ENCODE peak calls at places on chromosomes 11 and 22, in six cellular contexts. M, G, A, S, W and H are unnamed samples.

GRCh38 chr11:132177106-132177505 is 806.7 kb downstream of the NTM start:
- DNase-seq in M (no peak), W (no peak), A (no peak), G (no peak), S (no peak), H (no peak)

GRCh38 chr11:69799582-69799981 is 19.6 kb downstream of the FGF3 start:
- DNase-seq in G (no peak), W (peak), A (peak), M (no peak), S (no peak), H (no peak)

GRCh38 chr11:75425422-75425821 is 7.6 kb downstream of the KLHL35 start:
- DNase-seq in A (peak), G (no peak), W (no peak), M (no peak), S (no peak), H (no peak)

GRCh38 chr11:59954219-59954847 is 9.5 kb upstream of the OOSP4A start:
- DNase-seq in A (no peak), M (no peak), S (no peak), G (no peak), W (no peak), H (no peak)

GRCh38 chr11:35242843-35243242 is 103.9 kb downstream of the CD44 start:
- DNase-seq in M (no peak), G (no peak), S (no peak), W (no peak), A (no peak), H (no peak)

GRCh38 chr11:67315325-67315909 is 12.1 kb downstream of the SSH3 start:
- DNase-seq in G (no peak), S (no peak), W (no peak), M (no peak), A (peak), H (no peak)

GRCh38 chr11:81070948-81071347 is 1630.1 kb upstream of the TENM4 start:
- DNase-seq in W (no peak), G (no peak), M (no peak), S (no peak), A (no peak), H (peak)

GRCh38 chr11:120172054-120172881 is 34.4 kb upstream of the TRIM29 start:
- DNase-seq in G (peak), W (peak), M (peak), S (peak), A (peak), H (peak)

GRCh38 chr11:128394436-128395089 is 192.8 kb downstream of the ETS1 start:
- DNase-seq in W (no peak), G (no peak), S (no peak), M (no peak), A (no peak), H (no peak)

GRCh38 chr11:15971215-15971546 is 385.2 kb downstream of the SOX6 start:
- DNase-seq in G (no peak), M (no peak), S (no peak), A (no peak), W (no peak), H (no peak)

GRCh38 chr11:44564653-44565007 is 833 bp upstream of the CD82 start:
- DNase-seq in M (peak), W (no peak), S (peak), G (no peak), A (peak), H (no peak)

GRCh38 chr11:86535773-86536172 is 136.6 kb downstream of the ME3 start:
- DNase-seq in A (no peak), G (no peak), M (no peak), W (no peak), S (no peak), H (no peak)

GRCh38 chr11:747176-748006 is at the start of gene TALDO1:
- DNase-seq in A (peak), G (no peak), W (peak), S (peak), M (peak), H (peak)

GRCh38 chr22:43262990-43263644 is 76.2 kb upstream of the TTLL12 start:
- DNase-seq in A (peak), W (no peak), G (no peak), S (no peak), M (peak), H (peak)

GRCh38 chr11:78469905-78470304 is 52.3 kb upstream of the GAB2 start:
- DNase-seq in W (no peak), G (no peak), S (no peak), M (no peak), A (no peak), H (no peak)

GRCh38 chr11:93820085-93820710 is 30.2 kb downstream of the VSTM5 start:
- DNase-seq in S (no peak), G (no peak), W (no peak), M (no peak), A (no peak), H (no peak)

GRCh38 chr11:44816761-44817160 is 90.0 kb downstream of the TSPAN18 start:
- DNase-seq in W (no peak), A (no peak), G (no peak), S (no peak), M (no peak), H (no peak)

GRCh38 chr22:22691716-22692701 is 47.6 kb downstream of the GGTLC2 start:
- DNase-seq in W (no peak), S (no peak), A (no peak), M (no peak), G (no peak), H (no peak)

DNA sequence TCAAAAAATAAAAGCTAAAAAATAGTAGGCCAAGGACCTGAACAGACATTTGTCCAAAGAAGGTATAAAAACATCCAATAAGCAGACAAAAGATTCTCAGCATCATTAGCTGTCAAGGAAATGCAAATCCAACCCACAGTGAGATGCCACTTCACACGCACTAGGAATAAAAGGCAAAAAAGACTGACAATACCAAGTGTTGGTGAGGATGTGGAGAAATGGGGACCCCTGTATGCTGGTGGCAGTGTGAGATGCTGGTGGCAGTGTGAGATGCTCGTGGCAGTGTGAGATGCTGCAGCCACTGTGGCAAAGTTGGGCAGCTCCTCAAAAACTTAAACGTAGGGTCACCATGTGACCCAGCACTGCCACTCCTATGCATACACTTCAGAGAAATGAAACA is 38.0 kb downstream of the WNT7B start:
- DNase-seq in S (no peak), W (no peak), M (no peak), G (no peak), A (no peak), H (no peak)
- TF ChIP-seq POLR2A in S (no peak), W (no peak), M (no peak), G (no peak), A (no peak), H (no peak)

DNA sequence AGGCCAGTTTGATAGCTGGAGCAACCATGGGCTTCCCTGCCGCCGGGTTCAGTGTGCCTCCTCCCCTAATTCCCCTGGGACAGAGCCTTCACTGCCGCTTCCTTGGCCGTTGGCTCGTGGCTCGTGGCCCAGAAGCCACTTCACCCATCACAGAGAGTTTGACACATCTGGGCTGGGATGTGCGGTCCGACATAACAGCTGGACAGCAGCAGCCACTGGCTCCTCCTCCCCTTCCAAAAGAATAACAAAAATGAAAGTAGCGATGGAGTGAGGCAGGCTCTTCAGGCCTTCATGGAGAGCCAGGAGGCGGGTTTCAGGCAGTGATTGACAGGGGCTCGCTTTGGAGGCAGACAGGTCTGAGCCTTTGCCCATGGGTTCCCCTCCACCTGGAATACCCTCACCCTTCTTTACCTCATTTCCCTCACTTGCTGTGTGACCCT is 8.2 kb downstream of the CREB3L1 start:
- DNase-seq in G (no peak), A (no peak), S (no peak), W (no peak), M (no peak), H (no peak)
- TF ChIP-seq POLR2AphosphoS5 in G (no peak), A (no peak), S (no peak), W (no peak), M (no peak), H (no peak)

GRCh38 chr11:82246926-82247325 is 486.7 kb downstream of the FAM181B start:
- DNase-seq in M (no peak), W (no peak), A (no peak), G (no peak), S (no peak), H (no peak)

DNA sequence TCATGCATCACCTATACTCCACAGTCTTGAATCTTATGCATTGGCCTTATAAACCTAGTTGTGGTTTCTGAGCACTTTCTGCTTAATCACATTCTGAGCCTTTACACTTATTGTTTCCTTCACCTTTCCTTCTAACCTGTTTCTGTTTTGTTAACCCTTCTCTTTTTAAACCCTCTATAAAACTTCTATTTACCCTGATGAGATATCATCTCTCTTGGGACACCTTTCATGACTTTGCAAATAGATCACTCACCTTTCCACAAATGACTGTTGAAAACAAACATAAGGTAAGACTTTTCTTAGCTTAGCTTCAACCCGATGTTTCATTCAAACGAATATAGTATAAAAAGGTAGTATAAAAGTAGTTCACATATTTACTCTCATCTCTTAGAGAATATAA is 483.6 kb downstream of the FAM181B start:
- DNase-seq in W (no peak), G (no peak), M (no peak), A (no peak), S (no peak), H (no peak)
- TF ChIP-seq POLR2A in W (no peak), G (no peak), M (no peak), A (no peak), S (no peak), H (no peak)

GRCh38 chr11:118916842-118917388 is 8.8 kb downstream of the BCL9L start:
- DNase-seq in A (no peak), M (peak), G (no peak), S (peak), W (no peak), H (no peak)
- TF ChIP-seq POLR2AphosphoS5 in A (no peak), M (no peak), G (no peak), S (peak), W (no peak), H (no peak)

GRCh38 chr11:47715082-47715669 is at the start of gene AGBL2:
- DNase-seq in A (peak), M (peak), G (no peak), S (peak), W (no peak), H (peak)
- TF ChIP-seq POLR2A in A (peak), M (peak), G (peak), S (peak), W (no peak), H (peak)

GRCh38 chr22:27810566-27810965 is 9.0 kb upstream of the MN1 start:
- DNase-seq in S (peak), A (no peak), G (no peak), W (no peak), M (peak), H (no peak)
- TF ChIP-seq POLR2AphosphoS5 in S (no peak), A (no peak), G (peak), W (no peak), M (peak), H (no peak)

GRCh38 chr11:83922318-83922717 is 636.2 kb upstream of the CCDC90B start:
- DNase-seq in W (no peak), M (no peak), A (no peak), G (no peak), S (no peak), H (no peak)

GRCh38 chr11:83921447-83922192 is 635.5 kb upstream of the CCDC90B start:
- DNase-seq in S (no peak), A (no peak), M (no peak), W (no peak), G (no peak), H (no peak)

GRCh38 chr11:83914995-83915394 is 628.8 kb upstream of the CCDC90B start:
- DNase-seq in W (no peak), M (no peak), S (no peak), G (no peak), A (no peak), H (no peak)

GRCh38 chr11:83923961-83924360 is 637.8 kb upstream of the CCDC90B start:
- DNase-seq in M (no peak), G (no peak), S (no peak), A (no peak), W (no peak), H (no peak)

GRCh38 chr11:83918471-83918870 is 632.3 kb upstream of the CCDC90B start:
- DNase-seq in A (no peak), S (no peak), G (no peak), W (no peak), M (no peak), H (no peak)
- TF ChIP-seq POLR2A in A (no peak), S (no peak), G (no peak), W (no peak), M (no peak), H (no peak)

DNA sequence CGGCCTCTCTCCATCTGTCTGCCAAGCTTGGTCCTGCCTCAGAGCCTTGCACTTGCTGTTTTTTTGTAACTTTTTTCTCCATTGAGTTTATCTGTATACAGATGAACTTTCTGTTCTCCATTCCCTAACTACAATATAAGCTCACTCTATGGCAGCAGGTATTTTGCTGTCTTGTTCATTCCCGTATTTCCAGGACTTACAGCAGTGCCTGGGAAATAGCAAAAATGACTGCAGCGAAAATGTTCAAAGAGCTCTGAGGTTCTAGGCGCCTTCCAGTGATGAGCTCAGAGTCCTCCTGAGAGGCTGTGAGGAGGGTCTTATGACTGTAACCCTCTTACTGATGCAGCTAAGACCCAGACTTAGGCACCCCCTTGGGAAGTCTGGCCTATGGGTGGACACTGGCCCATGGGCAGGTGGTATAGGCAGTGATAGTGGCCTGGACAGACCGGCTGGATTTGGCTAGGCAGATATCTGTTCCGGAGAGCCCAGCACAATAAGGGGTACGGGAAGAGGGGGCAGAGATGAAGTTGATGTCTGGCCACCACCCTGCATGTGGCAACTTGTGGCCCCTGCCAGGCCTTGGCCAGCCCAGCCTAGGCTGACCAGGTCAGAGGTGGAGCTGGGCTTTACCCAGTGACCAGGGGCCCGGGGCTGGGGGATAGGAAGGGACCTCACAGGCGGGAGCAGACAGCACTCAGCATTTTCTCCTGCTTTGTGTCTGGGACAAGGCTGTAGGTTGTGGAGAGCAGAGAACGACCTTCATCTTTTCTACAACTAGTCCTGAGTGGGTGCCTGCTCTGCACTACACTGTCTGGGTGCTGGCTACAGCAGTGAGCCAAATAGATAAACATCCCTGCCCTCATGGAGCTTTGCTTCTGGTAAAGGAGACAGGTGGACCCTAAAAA is 4.6 kb downstream of the ATF4 start:
- DNase-seq in G (no peak), W (no peak), S (no peak), A (no peak), M (no peak), H (no peak)
- TF ChIP-seq POLR2AphosphoS5 in G (no peak), W (no peak), S (no peak), A (peak), M (no peak), H (no peak)

GRCh38 chr11:8812438-8812837 is 98.6 kb upstream of the AKIP1 start:
- DNase-seq in W (no peak), M (no peak), A (no peak), S (no peak), G (no peak), H (no peak)

GRCh38 chr11:8809185-8809584 is 101.8 kb upstream of the AKIP1 start:
- DNase-seq in G (no peak), M (no peak), S (no peak), W (no peak), A (no peak), H (no peak)

GRCh38 chr11:8811571-8811970 is 99.4 kb upstream of the AKIP1 start:
- DNase-seq in A (no peak), M (no peak), S (no peak), W (no peak), G (no peak), H (no peak)

GRCh38 chr11:8809605-8810272 is 101.2 kb upstream of the AKIP1 start:
- DNase-seq in M (no peak), S (no peak), G (no peak), A (no peak), W (no peak), H (no peak)

DNA sequence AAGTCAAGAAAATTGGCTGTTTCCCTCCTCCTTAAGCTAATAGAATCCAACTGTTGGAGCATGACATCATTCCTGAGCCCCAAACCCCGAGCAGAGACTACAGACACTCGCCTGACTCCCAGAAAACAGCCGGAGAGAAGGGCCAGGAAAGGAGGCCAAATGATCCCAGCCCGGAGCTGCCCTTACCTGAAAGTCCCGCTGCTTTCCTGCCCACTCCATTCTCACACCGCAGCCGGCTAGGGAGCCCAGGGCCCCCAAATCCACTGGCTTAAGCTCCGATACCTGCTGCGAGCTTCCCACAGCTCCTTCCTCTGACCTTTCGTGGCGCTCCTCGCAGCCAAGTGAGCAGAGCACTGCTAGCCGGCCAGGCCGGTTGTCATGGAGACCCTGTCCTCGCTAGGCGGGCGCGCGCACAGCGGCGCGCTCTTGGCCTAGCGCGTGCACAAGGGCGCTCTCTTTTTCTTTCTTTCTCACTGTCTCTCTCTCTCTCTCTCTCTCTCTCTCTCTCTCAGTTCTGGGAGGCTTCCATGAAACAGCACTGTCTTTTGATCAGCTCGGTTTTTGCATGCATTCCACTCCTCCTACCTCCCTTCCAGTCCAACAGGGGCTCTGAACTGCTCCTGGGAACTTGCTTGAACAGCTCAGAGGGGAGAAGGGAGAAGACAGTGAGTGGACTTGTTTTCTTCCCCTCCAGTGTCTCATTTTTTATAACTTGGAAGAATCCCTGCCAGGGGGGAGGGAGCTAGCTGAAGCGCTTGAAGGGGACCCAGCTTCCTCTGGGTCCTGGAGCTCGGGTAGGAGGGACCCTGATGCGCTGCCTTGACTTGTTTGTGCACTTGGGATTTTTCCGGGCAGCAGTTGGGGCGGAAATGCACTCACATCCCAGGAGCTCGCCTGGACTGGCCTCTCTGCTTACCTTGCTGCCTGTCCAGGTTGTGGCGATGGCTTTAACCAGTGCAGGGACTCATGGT is 100.4 kb upstream of the AKIP1 start:
- DNase-seq in M (peak), G (no peak), A (peak), S (peak), W (no peak), H (peak)
- TF ChIP-seq POLR2A in M (peak), G (peak), A (no peak), S (peak), W (no peak), H (no peak)

GRCh38 chr11:72752088-72752914 is at the start of gene ARAP1:
- DNase-seq in M (peak), G (no peak), A (peak), W (peak), S (peak), H (peak)
- TF ChIP-seq POLR2AphosphoS5 in M (no peak), G (no peak), A (no peak), W (peak), S (peak), H (no peak)